ENCODE peak calls at places on chromosome 10, in eight cellular contexts. W, Z, Q, B, N, G, I and J are unnamed samples.

GRCh38 chr10:101967119-101967518 is 88.9 kb downstream of the ARMH3 start:
- DNase-seq in W (no peak), Z (no peak), Q (no peak), B (no peak), N (no peak), G (no peak), I (no peak), J (no peak)

GRCh38 chr10:133274751-133275682 is 1.7 kb downstream of the ADAM8 start:
- DNase-seq in W (no peak), Z (no peak), Q (peak), B (no peak), N (peak), G (no peak), I (no peak), J (no peak)

GRCh38 chr10:63549810-63550209 is 28.6 kb downstream of the REEP3 start:
- DNase-seq in W (no peak), Z (no peak), Q (no peak), B (no peak), N (no peak), G (no peak), I (no peak), J (no peak)

GRCh38 chr10:74891048-74891447 is 64.6 kb downstream of the KAT6B start:
- DNase-seq in W (no peak), Z (no peak), Q (no peak), B (no peak), N (no peak), G (no peak), I (no peak), J (no peak)

GRCh38 chr10:127618797-127619196 is 69.7 kb downstream of the NPS start:
- DNase-seq in W (no peak), Z (no peak), Q (no peak), B (no peak), N (no peak), G (no peak), I (no peak), J (no peak)

GRCh38 chr10:109846832-109847231 is 76.5 kb downstream of the XPNPEP1 start:
- DNase-seq in W (no peak), Z (no peak), Q (no peak), B (no peak), N (no peak), G (no peak), I (no peak), J (no peak)

GRCh38 chr10:99966306-99966705 is 43.4 kb downstream of the DNMBP start:
- DNase-seq in W (no peak), Z (no peak), Q (peak), B (peak), N (no peak), G (no peak), I (no peak), J (peak)

GRCh38 chr10:46006219-46006618 is 24.2 kb downstream of the NCOA4 start:
- DNase-seq in W (peak), Z (peak), Q (no peak), B (peak), N (no peak), G (no peak), I (no peak), J (peak)

GRCh38 chr10:116918583-116918982 is 69.3 kb downstream of the ENO4 start:
- DNase-seq in W (no peak), Z (no peak), Q (no peak), B (no peak), N (no peak), G (no peak), I (no peak), J (no peak)

GRCh38 chr10:104809288-104810090 is 168.4 kb downstream of the SORCS3 start:
- DNase-seq in W (no peak), Z (peak), Q (peak), B (no peak), N (no peak), G (no peak), I (no peak), J (peak)

GRCh38 chr10:100505164-100505563 is 14.5 kb downstream of the SEC31B start:
- DNase-seq in W (no peak), Z (no peak), Q (no peak), B (no peak), N (no peak), G (no peak), I (no peak), J (no peak)

GRCh38 chr10:17872191-17873091 is 63.3 kb downstream of the MRC1 start:
- DNase-seq in W (no peak), Z (peak), Q (peak), B (peak), N (no peak), G (no peak), I (no peak), J (no peak)

GRCh38 chr10:78470267-78471103 is 436.8 kb downstream of the RPS24 start:
- DNase-seq in W (no peak), Z (no peak), Q (no peak), B (no peak), N (no peak), G (no peak), I (no peak), J (peak)

GRCh38 chr10:58920655-58921003 is 255.8 kb upstream of the PHYHIPL start:
- DNase-seq in W (no peak), Z (no peak), Q (no peak), B (no peak), N (no peak), G (no peak), I (no peak), J (no peak)

GRCh38 chr10:33332183-33333031 is 2.1 kb downstream of the NRP1 start:
- DNase-seq in W (no peak), Z (no peak), Q (no peak), B (peak), N (no peak), G (no peak), I (no peak), J (no peak)

GRCh38 chr10:64271508-64271907 is 750.3 kb downstream of the REEP3 start:
- DNase-seq in W (no peak), Z (no peak), Q (no peak), B (no peak), N (no peak), G (no peak), I (no peak), J (no peak)

GRCh38 chr10:43204943-43205671 is 61.8 kb downstream of the RASGEF1A start:
- DNase-seq in W (peak), Z (peak), Q (peak), B (peak), N (peak), G (no peak), I (peak), J (peak)

GRCh38 chr10:3264178-3264867 is 91.7 kb upstream of the PITRM1 start:
- DNase-seq in W (no peak), Z (no peak), Q (no peak), B (no peak), N (peak), G (no peak), I (no peak), J (no peak)

GRCh38 chr10:5538892-5539651 is 14.3 kb downstream of the CALML3 start:
- DNase-seq in W (no peak), Z (no peak), Q (no peak), B (peak), N (peak), G (no peak), I (no peak), J (no peak)

GRCh38 chr10:25815999-25816768 is 117.8 kb upstream of the MYO3A start:
- DNase-seq in W (no peak), Z (peak), Q (no peak), B (no peak), N (no peak), G (no peak), I (no peak), J (no peak)

GRCh38 chr10:75049316-75050285 is 61.9 kb upstream of the SAMD8 start:
- DNase-seq in W (no peak), Z (no peak), Q (no peak), B (no peak), N (no peak), G (no peak), I (no peak), J (no peak)

GRCh38 chr10:112026438-112026837 is 157.1 kb downstream of the GPAM start:
- DNase-seq in W (no peak), Z (peak), Q (no peak), B (no peak), N (no peak), G (no peak), I (no peak), J (no peak)

GRCh38 chr10:35271086-35271834 is 65.0 kb upstream of the CCNY start:
- DNase-seq in W (no peak), Z (peak), Q (no peak), B (peak), N (no peak), G (no peak), I (no peak), J (no peak)

GRCh38 chr10:49056356-49056755 is 59.0 kb downstream of the VSTM4 start:
- DNase-seq in W (no peak), Z (no peak), Q (no peak), B (peak), N (no peak), G (no peak), I (no peak), J (no peak)

GRCh38 chr10:59176241-59177030 is at the start of gene PHYHIPL:
- DNase-seq in W (no peak), Z (peak), Q (peak), B (no peak), N (peak), G (no peak), I (peak), J (no peak)

GRCh38 chr10:60466267-60467201 is 76.9 kb upstream of the ANK3 start:
- DNase-seq in W (peak), Z (peak), Q (no peak), B (peak), N (no peak), G (no peak), I (no peak), J (no peak)
- H3K4me3 ChIP-seq in W (no peak), Z (no peak), Q (no peak), B (no peak), N (no peak), G (no peak), I (no peak), J (no peak)

GRCh38 chr10:132187421-132188138 is 832 bp downstream of the DPYSL4 start:
- DNase-seq in W (no peak), Z (no peak), Q (no peak), B (no peak), N (no peak), G (no peak), I (no peak), J (no peak)

GRCh38 chr10:132185601-132186487 is 904 bp upstream of the DPYSL4 start:
- DNase-seq in W (no peak), Z (no peak), Q (peak), B (peak), N (no peak), G (peak), I (peak), J (no peak)

GRCh38 chr10:132184816-132185593 is 1.7 kb upstream of the DPYSL4 start:
- DNase-seq in W (no peak), Z (no peak), Q (no peak), B (no peak), N (no peak), G (no peak), I (no peak), J (no peak)

GRCh38 chr10:132188331-132188730 is 1.6 kb downstream of the DPYSL4 start:
- DNase-seq in W (no peak), Z (no peak), Q (no peak), B (no peak), N (no peak), G (no peak), I (no peak), J (no peak)

DNA sequence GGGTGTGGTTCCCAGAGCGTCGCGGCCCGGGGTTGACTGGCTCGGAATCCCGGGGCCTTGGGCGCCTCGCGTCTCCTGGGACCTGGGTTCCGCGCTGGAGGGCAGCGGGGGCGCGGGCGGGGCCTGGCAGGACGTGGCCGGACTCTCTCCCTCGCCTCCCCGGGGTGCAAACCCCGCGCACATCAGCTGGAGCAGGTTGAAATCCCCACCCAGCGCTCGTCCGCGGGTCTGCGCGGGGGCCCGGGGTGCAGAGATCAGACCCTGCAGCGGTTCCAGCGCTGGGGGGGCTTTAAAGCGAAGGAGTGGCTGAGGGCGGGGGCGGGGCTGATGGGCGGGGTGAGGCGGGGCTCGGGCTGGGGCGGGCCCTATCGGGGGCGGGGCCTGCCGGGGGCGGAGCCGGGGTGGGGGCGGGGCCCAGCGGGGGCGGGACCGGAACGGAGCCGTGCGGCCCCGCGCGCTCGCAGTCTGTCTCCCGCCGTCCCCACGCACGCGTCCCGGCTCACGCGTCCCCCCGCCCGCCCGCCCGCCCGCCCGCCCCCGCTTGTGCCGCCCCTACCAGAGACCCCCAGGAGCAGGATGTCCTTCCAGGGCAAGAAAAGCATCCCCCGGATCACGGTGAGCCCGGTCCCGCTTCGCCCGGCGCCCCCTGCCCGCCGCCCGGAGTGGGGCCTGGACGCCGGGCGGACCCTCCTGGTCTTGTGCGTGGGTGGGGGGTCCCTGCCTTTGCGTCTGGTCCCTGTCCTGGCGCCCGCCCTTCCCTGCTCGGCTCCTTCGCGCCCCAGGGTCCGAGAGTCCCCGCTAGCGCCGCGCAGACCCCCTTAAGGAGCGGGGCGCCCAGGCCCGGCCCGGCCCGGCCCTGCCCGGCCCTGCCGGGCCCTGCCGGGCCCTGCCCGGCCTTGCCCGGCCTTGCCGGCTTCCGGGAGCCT is at the start of gene DPYSL4:
- DNase-seq in W (no peak), Z (no peak), Q (peak), B (no peak), N (no peak), G (no peak), I (no peak), J (no peak)
- H3K4me3 ChIP-seq in W (peak), Z (peak), Q (peak), B (peak), N (peak), G (peak), I (peak), J (peak)

GRCh38 chr10:92284112-92284704 is 6.7 kb downstream of the CPEB3 start:
- DNase-seq in W (no peak), Z (no peak), Q (peak), B (peak), N (no peak), G (no peak), I (no peak), J (no peak)
- H3K4me3 ChIP-seq in W (no peak), Z (no peak), Q (no peak), B (no peak), N (peak), G (no peak), I (no peak), J (no peak)

DNA sequence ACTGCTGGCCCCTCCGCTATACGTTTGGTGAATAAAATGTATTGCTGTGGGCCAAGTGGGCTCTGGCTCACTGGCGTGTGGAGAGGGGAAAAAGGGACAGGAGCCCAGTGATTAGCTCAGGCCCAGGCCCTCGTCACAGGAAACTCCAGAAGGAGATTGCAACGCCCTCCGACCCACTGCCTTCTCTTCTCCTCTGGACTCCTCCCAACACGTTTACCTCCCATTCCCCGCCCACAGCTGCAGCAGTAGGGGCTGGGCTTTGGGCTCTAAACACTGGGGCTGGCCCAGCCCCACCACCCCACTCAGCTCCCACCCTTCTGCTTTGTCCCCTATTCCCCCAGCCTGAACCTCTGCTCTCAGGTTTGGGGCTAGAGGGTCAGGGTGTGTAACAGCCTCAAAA is 173.9 kb downstream of the NEURL1 start:
- DNase-seq in W (no peak), Z (no peak), Q (no peak), B (peak), N (no peak), G (no peak), I (no peak), J (no peak)
- H3K4me3 ChIP-seq in W (no peak), Z (no peak), Q (no peak), B (no peak), N (no peak), G (no peak), I (no peak), J (no peak)

DNA sequence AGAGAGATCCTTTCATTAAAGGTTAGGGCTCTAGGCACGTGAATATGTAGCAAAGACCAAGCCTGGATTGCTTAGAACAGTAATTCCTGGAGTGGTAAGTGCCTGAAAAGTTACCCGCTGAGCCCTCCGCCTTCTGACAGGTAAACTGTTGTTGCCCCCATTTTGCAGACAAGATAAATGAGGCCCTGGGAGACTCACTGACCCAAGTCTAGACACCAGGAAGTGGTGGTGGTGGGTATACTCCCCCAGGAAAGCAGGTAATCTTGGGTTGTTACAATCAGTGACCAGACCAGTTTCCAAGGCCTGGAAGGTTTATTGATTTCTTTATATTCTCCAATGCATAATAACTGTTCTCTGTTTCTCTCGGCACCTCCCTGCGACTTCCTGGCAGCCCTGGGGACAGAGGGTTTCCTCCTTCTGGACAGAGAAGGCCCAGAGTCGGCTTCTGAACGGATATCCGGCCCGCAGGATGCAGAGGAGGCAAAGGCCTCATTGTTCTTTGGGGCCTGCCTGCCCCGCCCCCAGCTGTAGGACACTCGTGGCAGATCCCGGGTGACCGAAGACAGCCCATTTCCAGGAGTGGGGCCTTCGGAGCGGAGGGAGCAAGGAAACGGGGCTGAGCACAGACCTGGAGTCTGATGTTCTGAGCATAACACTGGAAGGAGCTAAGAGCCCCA is 1.3 kb upstream of the GRK5 start:
- DNase-seq in W (no peak), Z (peak), Q (peak), B (no peak), N (peak), G (peak), I (peak), J (no peak)
- H3K4me3 ChIP-seq in W (peak), Z (peak), Q (no peak), B (no peak), N (peak), G (peak), I (peak), J (peak)

GRCh38 chr10:60942604-60943269 is 1.2 kb downstream of the RHOBTB1 start:
- DNase-seq in W (no peak), Z (no peak), Q (peak), B (peak), N (peak), G (peak), I (peak), J (no peak)
- H3K4me3 ChIP-seq in W (peak), Z (peak), Q (peak), B (peak), N (peak), G (peak), I (peak), J (peak)

GRCh38 chr10:51250278-51250914 is 176.1 kb downstream of the PRKG1 start:
- DNase-seq in W (no peak), Z (no peak), Q (no peak), B (peak), N (no peak), G (no peak), I (no peak), J (no peak)

GRCh38 chr10:51244308-51244707 is 170.0 kb downstream of the PRKG1 start:
- DNase-seq in W (no peak), Z (no peak), Q (no peak), B (peak), N (no peak), G (no peak), I (no peak), J (no peak)

GRCh38 chr10:51246156-51246555 is 171.9 kb downstream of the PRKG1 start:
- DNase-seq in W (no peak), Z (no peak), Q (no peak), B (no peak), N (no peak), G (no peak), I (no peak), J (no peak)

GRCh38 chr10:51242393-51242792 is 168.1 kb downstream of the PRKG1 start:
- DNase-seq in W (no peak), Z (no peak), Q (no peak), B (no peak), N (no peak), G (no peak), I (no peak), J (no peak)

GRCh38 chr10:51244739-51245138 is 170.5 kb downstream of the PRKG1 start:
- DNase-seq in W (peak), Z (no peak), Q (peak), B (peak), N (no peak), G (no peak), I (no peak), J (peak)
- H3K4me3 ChIP-seq in W (no peak), Z (no peak), Q (no peak), B (no peak), N (no peak), G (peak), I (no peak), J (no peak)

GRCh38 chr10:14649739-14650138 is 125.0 kb downstream of the FAM107B start:
- DNase-seq in W (no peak), Z (no peak), Q (no peak), B (no peak), N (no peak), G (no peak), I (no peak), J (no peak)
- H3K4me3 ChIP-seq in W (no peak), Z (no peak), Q (no peak), B (no peak), N (no peak), G (no peak), I (no peak), J (no peak)